ENCODE peak calls at places on chromosome 2, in ten cellular contexts. F is A549, S is omental fat pad, I is fibroblast of the aortic adventitia, D is left ventricle myocardium inferior, W is ovary, C is esophagus muscularis mucosa, Y is endothelial cell, Q is transverse colon, A is fibroblast of pulmonary artery. T is an unnamed sample.
A peak's percentile ranks its signal among the peaks of the same experiment; 100 is the strongest.

GRCh38 chr2:201859886-201860285 is 53.5 kb downstream of the CDK15 start:
- DNase-seq in D (no peak), F (no peak), Q (no peak), A (no peak), W (no peak), I (no peak), Y (no peak), C (no peak), S (no peak), T (no peak)

GRCh38 chr2:215367647-215368492 is 56.0 kb downstream of the ATIC start:
- DNase-seq in C (no peak), Y (no peak), Q (no peak), I (peak; percentile 79), W (no peak), S (no peak), D (no peak), A (peak; percentile 69), F (no peak), T (peak; percentile 15)

GRCh38 chr2:39435974-39436591 is 1.0 kb downstream of the MAP4K3 start:
- DNase-seq in I (peak; percentile 81), C (no peak), A (peak; percentile 62), D (no peak), S (no peak), F (no peak), Q (no peak), W (no peak), Y (no peak), T (no peak)

GRCh38 chr2:234951386-234952269 is at the start of gene SH3BP4:
- DNase-seq in A (peak; percentile 75), S (peak; percentile 62), Q (peak; percentile 87), I (peak; percentile 69), C (no peak), Y (peak; percentile 90), W (peak; percentile 91), F (peak; percentile 68), D (peak; percentile 88), T (peak; percentile 51)

GRCh38 chr2:228105526-228106250 is 75.8 kb downstream of the SPHKAP start:
- DNase-seq in S (no peak), W (no peak), Y (no peak), A (no peak), I (no peak), F (no peak), D (no peak), Q (no peak), C (no peak), T (no peak)

GRCh38 chr2:134764164-134764563 is 45.4 kb upstream of the TMEM163 start:
- DNase-seq in S (no peak), Y (no peak), W (no peak), D (no peak), A (peak; percentile 77), Q (no peak), C (no peak), F (no peak), I (peak; percentile 86), T (no peak)

GRCh38 chr2:148813603-148814065 is 61.4 kb upstream of the KIF5C start:
- DNase-seq in A (no peak), Q (peak; percentile 25), Y (peak; percentile 28), W (no peak), F (no peak), C (no peak), I (no peak), D (no peak), S (no peak), T (no peak)

GRCh38 chr2:158923180-158923594 is 45.3 kb upstream of the TANC1 start:
- DNase-seq in W (no peak), C (no peak), Q (no peak), S (no peak), A (peak; percentile 33), Y (no peak), F (no peak), D (no peak), I (peak; percentile 36), T (no peak)

GRCh38 chr2:64143154-64144056 is 815 bp downstream of the PELI1 start:
- DNase-seq in I (peak; percentile 51), S (no peak), Q (no peak), D (peak; percentile 33), A (peak; percentile 44), C (no peak), Y (peak; percentile 56), W (no peak), F (peak; percentile 28), T (no peak)

GRCh38 chr2:223101340-223102039 is 49.5 kb downstream of the KCNE4 start:
- DNase-seq in F (peak; percentile 63), W (no peak), C (peak; percentile 60), Y (peak; percentile 13), Q (no peak), I (peak; percentile 60), S (no peak), D (no peak), A (peak; percentile 66), T (no peak)

GRCh38 chr2:17643031-17643615 is 102.6 kb downstream of the VSNL1 start:
- DNase-seq in I (peak; percentile 95), W (no peak), Y (no peak), C (peak; percentile 91), D (no peak), S (peak; percentile 27), Q (no peak), F (peak; percentile 82), A (peak; percentile 93), T (peak; percentile 75)

GRCh38 chr2:12968399-12968798 is 251.7 kb downstream of the TRIB2 start:
- DNase-seq in A (no peak), I (no peak), C (no peak), F (no peak), Q (no peak), S (no peak), D (no peak), W (no peak), Y (no peak), T (no peak)

GRCh38 chr2:196263181-196263747 is 91.9 kb upstream of the STK17B start:
- DNase-seq in A (no peak), F (no peak), Y (no peak), W (no peak), Q (peak; percentile 9), S (no peak), D (no peak), C (no peak), I (no peak), T (no peak)

GRCh38 chr2:9333591-9334171 is 89.6 kb downstream of the ITGB1BP1 start:
- DNase-seq in A (peak; percentile 89), C (no peak), F (peak; percentile 83), Y (peak; percentile 60), D (peak; percentile 29), I (peak; percentile 85), Q (peak; percentile 72), W (peak; percentile 48), S (no peak), T (no peak)

GRCh38 chr2:117714761-117715160 is 99.7 kb upstream of the DDX18 start:
- DNase-seq in D (no peak), S (no peak), Y (no peak), Q (no peak), A (no peak), F (no peak), I (no peak), W (no peak), C (no peak), T (no peak)

GRCh38 chr2:120859814-120860578 is 124.3 kb downstream of the GLI2 start:
- DNase-seq in F (no peak), A (no peak), Q (no peak), D (no peak), I (no peak), W (peak; percentile 21), S (no peak), Y (no peak), C (no peak), T (no peak)

GRCh38 chr2:73105511-73105971 is 7.2 kb downstream of the RAB11FIP5 start:
- DNase-seq in W (no peak), A (no peak), C (no peak), D (no peak), Q (no peak), F (no peak), Y (no peak), S (no peak), I (no peak), T (no peak)

GRCh38 chr2:110980613-110981062 is 140.1 kb upstream of the BCL2L11 start:
- DNase-seq in Y (no peak), S (no peak), A (no peak), D (peak; percentile 18), Q (no peak), I (no peak), C (peak; percentile 80), F (no peak), W (no peak), T (no peak)

GRCh38 chr2:238097988-238098853 is 1.9 kb upstream of the ESPNL start:
- DNase-seq in Y (peak; percentile 73), F (peak; percentile 84), C (peak; percentile 89), Q (peak; percentile 83), S (no peak), D (peak; percentile 50), I (no peak), A (peak; percentile 19), W (no peak), T (peak; percentile 15)
- TF ChIP-seq CTCF in Y (no peak), F (no peak), C (no peak), Q (no peak), S (no peak), D (no peak), I (no peak), A (no peak), W (no peak), T (no peak)

GRCh38 chr2:100321181-100321880 is 970 bp downstream of the LONRF2 start:
- DNase-seq in I (peak; percentile 21), D (peak; percentile 25), S (no peak), Q (no peak), W (peak; percentile 71), F (peak; percentile 77), A (peak; percentile 42), Y (peak; percentile 52), C (no peak), T (no peak)
- TF ChIP-seq CTCF in I (peak; percentile 9), D (peak; percentile 53), S (no peak), Q (no peak), W (peak; percentile 18), F (peak; percentile 26), A (no peak), Y (no peak), C (no peak), T (no peak)

DNA sequence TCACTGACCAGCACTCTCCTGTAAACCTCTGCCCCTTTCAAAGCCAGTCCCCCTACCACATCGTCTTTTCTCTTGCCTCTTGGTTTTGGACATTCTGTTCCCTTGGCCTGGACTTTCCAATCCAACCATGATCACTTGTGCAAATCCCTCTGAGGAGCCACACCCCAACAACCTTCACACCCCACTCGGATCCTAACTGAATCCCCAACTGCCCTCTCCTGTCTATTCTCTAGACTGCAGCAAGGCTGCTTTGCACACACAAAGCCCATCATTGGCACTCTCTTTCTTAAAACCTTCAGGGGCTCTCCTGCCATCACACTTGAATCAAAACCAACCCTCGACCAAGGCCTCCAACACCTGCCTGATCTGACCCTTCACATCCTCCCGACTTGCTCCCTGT is 352.1 kb upstream of the PKDCC start:
- DNase-seq in A (no peak), F (no peak), Q (no peak), Y (no peak), I (no peak), W (no peak), S (no peak), C (no peak), D (no peak), T (no peak)
- TF ChIP-seq CTCF in A (no peak), F (no peak), Q (no peak), Y (no peak), I (no peak), W (no peak), S (no peak), C (no peak), D (no peak), T (no peak)

DNA sequence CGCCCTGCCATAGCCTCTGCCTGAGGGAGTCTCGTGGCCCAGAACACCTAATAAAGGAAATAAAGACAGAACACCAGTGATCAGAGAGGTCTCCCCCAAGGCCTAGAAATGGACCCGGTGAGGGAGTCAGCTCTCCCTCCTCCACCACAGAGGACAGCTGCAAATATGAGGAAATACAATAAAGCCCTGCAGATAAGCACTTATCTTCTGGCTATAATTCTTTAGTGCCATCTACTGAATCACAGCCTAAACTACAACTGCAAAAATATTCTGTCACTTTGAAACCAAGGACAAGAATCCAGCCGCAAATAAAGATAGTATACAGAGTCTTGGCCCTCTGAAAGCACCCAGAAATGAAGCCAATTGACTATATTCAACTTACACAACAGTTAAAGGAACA is 42.4 kb upstream of the TACR1 start:
- DNase-seq in S (no peak), W (no peak), F (peak; percentile 63), Y (no peak), Q (no peak), D (no peak), I (peak; percentile 20), A (peak; percentile 42), C (no peak), T (no peak)
- TF ChIP-seq CTCF in S (no peak), W (no peak), F (no peak), Y (no peak), Q (no peak), D (no peak), I (no peak), A (peak; percentile 28), C (no peak), T (no peak)